ENCODE peak calls at places on chromosomes 16 and 17, in seven cellular contexts. One of them, this sample, is unnamed. For H3K36me3, the result is how much of the 10 kb centered on the place peaks cover.

GRCh38 chr16:86016201-86016965 is 117.4 kb downstream of the IRF8 start:
- DNase-seq in stomach: no peak
- DNase-seq in lower lobe of right lung: no peak
- DNase-seq in mucosa of descending colon: no peak
- DNase-seq in Peyer's patch: peak
- DNase-seq in fibroblast of lung: peak
- DNase-seq in esophagus squamous epithelium: no peak
- DNase-seq in this sample: no peak

GRCh38 chr17:82939213-82940030 is 99.6 kb upstream of the ZNF750 start:
- DNase-seq in mucosa of descending colon: peak
- DNase-seq in lower lobe of right lung: peak
- DNase-seq in fibroblast of lung: no peak
- DNase-seq in stomach: no peak
- DNase-seq in esophagus squamous epithelium: no peak
- DNase-seq in Peyer's patch: peak
- DNase-seq in this sample: no peak

GRCh38 chr16:66270333-66270927 is 96.1 kb upstream of the CDH5 start:
- DNase-seq in fibroblast of lung: peak
- DNase-seq in lower lobe of right lung: peak
- DNase-seq in esophagus squamous epithelium: no peak
- DNase-seq in mucosa of descending colon: peak
- DNase-seq in Peyer's patch: peak
- DNase-seq in stomach: peak
- DNase-seq in this sample: no peak

GRCh38 chr17:1541367-1541904 is 21.2 kb downstream of the PITPNA start:
- DNase-seq in esophagus squamous epithelium: no peak
- DNase-seq in fibroblast of lung: no peak
- DNase-seq in mucosa of descending colon: no peak
- DNase-seq in Peyer's patch: no peak
- DNase-seq in lower lobe of right lung: no peak
- DNase-seq in stomach: no peak
- DNase-seq in this sample: no peak

GRCh38 chr17:56185905-56186783 is 32.9 kb downstream of the ANKFN1 start:
- DNase-seq in mucosa of descending colon: no peak
- DNase-seq in esophagus squamous epithelium: no peak
- DNase-seq in fibroblast of lung: peak
- DNase-seq in lower lobe of right lung: no peak
- DNase-seq in Peyer's patch: no peak
- DNase-seq in stomach: no peak
- DNase-seq in this sample: peak

GRCh38 chr17:76672892-76673291 is 29.3 kb upstream of the ST6GALNAC1 start:
- DNase-seq in lower lobe of right lung: no peak
- DNase-seq in Peyer's patch: no peak
- DNase-seq in fibroblast of lung: no peak
- DNase-seq in mucosa of descending colon: no peak
- DNase-seq in stomach: no peak
- DNase-seq in esophagus squamous epithelium: no peak
- DNase-seq in this sample: no peak

GRCh38 chr16:19389246-19389645 is 28.4 kb upstream of the TMC5 start:
- DNase-seq in fibroblast of lung: peak
- DNase-seq in lower lobe of right lung: peak
- DNase-seq in stomach: peak
- DNase-seq in Peyer's patch: peak
- DNase-seq in esophagus squamous epithelium: no peak
- DNase-seq in mucosa of descending colon: peak
- DNase-seq in this sample: no peak

GRCh38 chr16:86665929-86666328 is 87.6 kb downstream of the FOXL1 start:
- DNase-seq in Peyer's patch: no peak
- DNase-seq in fibroblast of lung: no peak
- DNase-seq in mucosa of descending colon: no peak
- DNase-seq in lower lobe of right lung: no peak
- DNase-seq in stomach: no peak
- DNase-seq in esophagus squamous epithelium: no peak
- DNase-seq in this sample: no peak

GRCh38 chr16:7013990-7014389 is 318.7 kb upstream of the RBFOX1 start:
- DNase-seq in esophagus squamous epithelium: no peak
- DNase-seq in lower lobe of right lung: no peak
- DNase-seq in fibroblast of lung: no peak
- DNase-seq in mucosa of descending colon: no peak
- DNase-seq in stomach: no peak
- DNase-seq in Peyer's patch: no peak
- DNase-seq in this sample: no peak

GRCh38 chr17:16879686-16880085 is 92.2 kb downstream of the TNFRSF13B start:
- DNase-seq in Peyer's patch: no peak
- DNase-seq in mucosa of descending colon: peak
- DNase-seq in esophagus squamous epithelium: no peak
- DNase-seq in lower lobe of right lung: no peak
- DNase-seq in fibroblast of lung: no peak
- DNase-seq in stomach: peak
- DNase-seq in this sample: no peak

GRCh38 chr17:5191541-5192417 is at the start of gene ZNF594:
- DNase-seq in lower lobe of right lung: peak
- DNase-seq in Peyer's patch: peak
- DNase-seq in stomach: peak
- DNase-seq in fibroblast of lung: peak
- DNase-seq in mucosa of descending colon: peak
- DNase-seq in esophagus squamous epithelium: peak
- DNase-seq in this sample: peak

GRCh38 chr17:77371117-77371887 is 230.5 kb downstream of the SEC14L1 start:
- DNase-seq in mucosa of descending colon: peak
- DNase-seq in stomach: peak
- DNase-seq in lower lobe of right lung: peak
- DNase-seq in fibroblast of lung: peak
- DNase-seq in esophagus squamous epithelium: no peak
- DNase-seq in Peyer's patch: no peak
- DNase-seq in this sample: no peak

GRCh38 chr17:7508846-7509245 is 24.7 kb downstream of the POLR2A start:
- DNase-seq in mucosa of descending colon: no peak
- DNase-seq in lower lobe of right lung: no peak
- DNase-seq in Peyer's patch: peak
- DNase-seq in stomach: no peak
- DNase-seq in esophagus squamous epithelium: no peak
- DNase-seq in fibroblast of lung: no peak
- DNase-seq in this sample: no peak
- H3K36me3 ChIP-seq in mucosa of descending colon: under half
- H3K36me3 ChIP-seq in lower lobe of right lung: half or more
- H3K36me3 ChIP-seq in Peyer's patch: under half
- H3K36me3 ChIP-seq in stomach: half or more
- H3K36me3 ChIP-seq in esophagus squamous epithelium: half or more
- H3K36me3 ChIP-seq in fibroblast of lung: under half
- H3K36me3 ChIP-seq in this sample: under half

DNA sequence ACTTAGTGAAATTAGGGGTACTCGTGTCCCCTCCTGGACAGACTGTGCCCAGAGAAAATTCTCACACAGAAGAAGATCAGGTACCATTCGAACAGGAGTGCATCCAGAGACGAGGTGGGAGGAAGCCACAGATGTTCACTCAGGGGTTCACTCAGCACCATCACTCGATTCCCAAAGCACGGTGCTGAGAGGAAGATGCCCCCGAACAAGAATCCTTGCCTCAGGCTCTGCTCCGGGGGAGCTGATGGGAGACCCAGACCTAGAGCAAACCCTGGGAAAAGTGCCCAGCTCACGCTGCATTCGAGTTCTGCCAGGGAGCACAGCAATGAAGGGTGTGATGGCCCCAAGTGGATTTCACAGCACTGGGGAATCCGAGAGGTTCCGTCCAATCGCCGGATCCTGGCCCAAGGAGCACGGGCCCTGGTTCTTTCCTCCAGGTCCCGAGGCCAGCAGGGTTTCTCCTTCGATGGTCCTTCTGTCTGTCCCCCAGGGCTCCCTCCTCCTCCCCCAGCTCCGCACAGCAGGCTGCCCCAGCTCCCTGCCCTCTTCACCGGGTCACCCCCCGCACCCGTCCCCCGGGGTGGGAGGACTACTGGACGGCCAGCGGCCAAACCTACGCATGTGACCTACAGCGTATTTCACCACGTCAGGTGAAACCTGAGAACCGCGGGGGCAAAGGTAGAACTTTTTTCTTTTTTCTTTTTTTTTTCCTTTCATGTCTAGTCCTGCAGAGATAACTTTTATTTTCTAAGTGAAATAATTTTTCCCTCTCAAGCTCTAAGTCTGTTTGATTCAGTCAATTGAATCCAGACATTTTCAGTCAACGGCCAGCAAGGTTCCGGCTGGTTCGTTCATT is 10.2 kb upstream of the UBE2I start:
- DNase-seq in esophagus squamous epithelium: no peak
- DNase-seq in mucosa of descending colon: peak
- DNase-seq in fibroblast of lung: no peak
- DNase-seq in stomach: peak
- DNase-seq in lower lobe of right lung: no peak
- DNase-seq in Peyer's patch: no peak
- DNase-seq in this sample: no peak
- H3K4me3 ChIP-seq in esophagus squamous epithelium: peak
- H3K4me3 ChIP-seq in mucosa of descending colon: no peak
- H3K4me3 ChIP-seq in fibroblast of lung: no peak
- H3K4me3 ChIP-seq in stomach: no peak
- H3K4me3 ChIP-seq in lower lobe of right lung: no peak
- H3K4me3 ChIP-seq in Peyer's patch: no peak
- H3K4me3 ChIP-seq in this sample: no peak

GRCh38 chr17:71460943-71461342 is 659.9 kb upstream of the SOX9 start:
- DNase-seq in lower lobe of right lung: no peak
- DNase-seq in esophagus squamous epithelium: no peak
- DNase-seq in fibroblast of lung: no peak
- DNase-seq in stomach: peak
- DNase-seq in mucosa of descending colon: no peak
- DNase-seq in Peyer's patch: peak
- DNase-seq in this sample: no peak
- TF ChIP-seq CTCF in lower lobe of right lung: peak
- TF ChIP-seq CTCF in esophagus squamous epithelium: peak
- TF ChIP-seq CTCF in fibroblast of lung: peak
- TF ChIP-seq CTCF in stomach: peak
- TF ChIP-seq CTCF in mucosa of descending colon: no peak
- TF ChIP-seq CTCF in Peyer's patch: no peak
- TF ChIP-seq CTCF in this sample: peak

GRCh38 chr16:24954137-24954536 is 61.0 kb downstream of the ARHGAP17 start:
- DNase-seq in fibroblast of lung: no peak
- DNase-seq in Peyer's patch: no peak
- DNase-seq in mucosa of descending colon: no peak
- DNase-seq in lower lobe of right lung: no peak
- DNase-seq in stomach: no peak
- DNase-seq in esophagus squamous epithelium: no peak
- DNase-seq in this sample: no peak
- H3K36me3 ChIP-seq in fibroblast of lung: under half
- H3K36me3 ChIP-seq in Peyer's patch: under half
- H3K36me3 ChIP-seq in mucosa of descending colon: under half
- H3K36me3 ChIP-seq in lower lobe of right lung: half or more
- H3K36me3 ChIP-seq in stomach: half or more
- H3K36me3 ChIP-seq in esophagus squamous epithelium: under half
- H3K36me3 ChIP-seq in this sample: under half

GRCh38 chr17:48751172-48751571 is 22.6 kb upstream of the HOXB13 start:
- DNase-seq in esophagus squamous epithelium: no peak
- DNase-seq in Peyer's patch: no peak
- DNase-seq in lower lobe of right lung: no peak
- DNase-seq in mucosa of descending colon: no peak
- DNase-seq in stomach: no peak
- DNase-seq in fibroblast of lung: no peak
- DNase-seq in this sample: no peak

GRCh38 chr17:48748728-48749566 is 20.4 kb upstream of the HOXB13 start:
- DNase-seq in esophagus squamous epithelium: no peak
- DNase-seq in stomach: no peak
- DNase-seq in Peyer's patch: no peak
- DNase-seq in mucosa of descending colon: no peak
- DNase-seq in lower lobe of right lung: no peak
- DNase-seq in fibroblast of lung: no peak
- DNase-seq in this sample: no peak

GRCh38 chr17:48747445-48748363 is 19.2 kb upstream of the HOXB13 start:
- DNase-seq in esophagus squamous epithelium: no peak
- DNase-seq in mucosa of descending colon: no peak
- DNase-seq in lower lobe of right lung: no peak
- DNase-seq in stomach: no peak
- DNase-seq in Peyer's patch: no peak
- DNase-seq in fibroblast of lung: no peak
- DNase-seq in this sample: no peak

GRCh38 chr17:48751733-48752398 is 23.3 kb upstream of the HOXB13 start:
- DNase-seq in esophagus squamous epithelium: no peak
- DNase-seq in fibroblast of lung: no peak
- DNase-seq in mucosa of descending colon: no peak
- DNase-seq in Peyer's patch: no peak
- DNase-seq in stomach: no peak
- DNase-seq in lower lobe of right lung: no peak
- DNase-seq in this sample: no peak

GRCh38 chr17:48749621-48750553 is 21.3 kb upstream of the HOXB13 start:
- DNase-seq in esophagus squamous epithelium: no peak
- DNase-seq in mucosa of descending colon: no peak
- DNase-seq in fibroblast of lung: no peak
- DNase-seq in stomach: no peak
- DNase-seq in Peyer's patch: no peak
- DNase-seq in lower lobe of right lung: no peak
- DNase-seq in this sample: no peak
- H3K4me3 ChIP-seq in esophagus squamous epithelium: no peak
- H3K4me3 ChIP-seq in mucosa of descending colon: no peak
- H3K4me3 ChIP-seq in fibroblast of lung: no peak
- H3K4me3 ChIP-seq in stomach: no peak
- H3K4me3 ChIP-seq in Peyer's patch: no peak
- H3K4me3 ChIP-seq in lower lobe of right lung: no peak
- H3K4me3 ChIP-seq in this sample: no peak

This sample was measured in BJ.